ENCODE peak calls at places on chromosomes 16 and 17, in seven cellular contexts. One of them, this sample, is unnamed.

GRCh38 chr16:81652798-81653505 is 126.1 kb upstream of the PLCG2 start:
- DNase-seq in upper lobe of right lung: no peak
- DNase-seq in spleen: no peak
- DNase-seq in prostate gland: no peak
- DNase-seq in fibroblast of mammary gland: no peak
- DNase-seq in ovary: no peak
- DNase-seq in cardiac muscle cell: no peak
- DNase-seq in this sample: no peak

GRCh38 chr17:81366648-81367047 is 28.6 kb upstream of the BAHCC1 start:
- DNase-seq in spleen: peak
- DNase-seq in cardiac muscle cell: no peak
- DNase-seq in prostate gland: no peak
- DNase-seq in upper lobe of right lung: no peak
- DNase-seq in fibroblast of mammary gland: no peak
- DNase-seq in ovary: no peak
- DNase-seq in this sample: no peak

GRCh38 chr16:78939600-78939999 is 660.9 kb downstream of the MAF start:
- DNase-seq in upper lobe of right lung: no peak
- DNase-seq in ovary: no peak
- DNase-seq in spleen: no peak
- DNase-seq in fibroblast of mammary gland: no peak
- DNase-seq in cardiac muscle cell: no peak
- DNase-seq in prostate gland: no peak
- DNase-seq in this sample: no peak

GRCh38 chr16:265711-266110 is 10.0 kb downstream of the RGS11 start:
- DNase-seq in ovary: no peak
- DNase-seq in spleen: no peak
- DNase-seq in prostate gland: no peak
- DNase-seq in fibroblast of mammary gland: no peak
- DNase-seq in upper lobe of right lung: no peak
- DNase-seq in cardiac muscle cell: no peak
- DNase-seq in this sample: no peak

GRCh38 chr17:43745541-43745940 is 13.1 kb downstream of the SOST start:
- DNase-seq in cardiac muscle cell: no peak
- DNase-seq in prostate gland: no peak
- DNase-seq in fibroblast of mammary gland: no peak
- DNase-seq in upper lobe of right lung: no peak
- DNase-seq in ovary: no peak
- DNase-seq in spleen: no peak
- DNase-seq in this sample: no peak

GRCh38 chr16:23486480-23486879 is 23.8 kb downstream of the GGA2 start:
- DNase-seq in upper lobe of right lung: no peak
- DNase-seq in fibroblast of mammary gland: no peak
- DNase-seq in spleen: peak
- DNase-seq in prostate gland: no peak
- DNase-seq in cardiac muscle cell: no peak
- DNase-seq in ovary: no peak
- DNase-seq in this sample: no peak

GRCh38 chr16:11145173-11145820 is 110.7 kb downstream of the SOCS1 start:
- DNase-seq in prostate gland: no peak
- DNase-seq in fibroblast of mammary gland: peak
- DNase-seq in ovary: no peak
- DNase-seq in upper lobe of right lung: no peak
- DNase-seq in spleen: no peak
- DNase-seq in cardiac muscle cell: no peak
- DNase-seq in this sample: no peak

GRCh38 chr16:50634090-50634489 is 47.0 kb downstream of the SNX20 start:
- DNase-seq in prostate gland: no peak
- DNase-seq in fibroblast of mammary gland: no peak
- DNase-seq in upper lobe of right lung: no peak
- DNase-seq in spleen: no peak
- DNase-seq in ovary: no peak
- DNase-seq in cardiac muscle cell: no peak
- DNase-seq in this sample: no peak

GRCh38 chr17:78271419-78272160 is 40.2 kb downstream of the TMEM235 start:
- DNase-seq in prostate gland: no peak
- DNase-seq in fibroblast of mammary gland: no peak
- DNase-seq in cardiac muscle cell: no peak
- DNase-seq in upper lobe of right lung: no peak
- DNase-seq in spleen: no peak
- DNase-seq in ovary: no peak
- DNase-seq in this sample: no peak

GRCh38 chr17:12985431-12986285 is 32.2 kb downstream of the ELAC2 start:
- DNase-seq in ovary: no peak
- DNase-seq in fibroblast of mammary gland: peak
- DNase-seq in spleen: no peak
- DNase-seq in prostate gland: no peak
- DNase-seq in upper lobe of right lung: no peak
- DNase-seq in cardiac muscle cell: peak
- DNase-seq in this sample: no peak

GRCh38 chr17:386145-386876 is 33.7 kb upstream of the RPH3AL start:
- DNase-seq in spleen: peak
- DNase-seq in ovary: peak
- DNase-seq in fibroblast of mammary gland: no peak
- DNase-seq in prostate gland: peak
- DNase-seq in cardiac muscle cell: peak
- DNase-seq in upper lobe of right lung: peak
- DNase-seq in this sample: no peak

GRCh38 chr17:55202906-55203305 is 61.9 kb upstream of the HLF start:
- DNase-seq in spleen: no peak
- DNase-seq in upper lobe of right lung: no peak
- DNase-seq in ovary: no peak
- DNase-seq in prostate gland: no peak
- DNase-seq in fibroblast of mammary gland: no peak
- DNase-seq in cardiac muscle cell: no peak
- DNase-seq in this sample: no peak

GRCh38 chr17:8019665-8020064 is 17.2 kb downstream of the GUCY2D start:
- DNase-seq in upper lobe of right lung: peak
- DNase-seq in cardiac muscle cell: no peak
- DNase-seq in fibroblast of mammary gland: peak
- DNase-seq in spleen: peak
- DNase-seq in prostate gland: no peak
- DNase-seq in ovary: no peak
- DNase-seq in this sample: no peak

GRCh38 chr17:72376486-72377345 is 255.9 kb downstream of the SOX9 start:
- DNase-seq in cardiac muscle cell: no peak
- DNase-seq in spleen: no peak
- DNase-seq in fibroblast of mammary gland: peak
- DNase-seq in ovary: no peak
- DNase-seq in upper lobe of right lung: no peak
- DNase-seq in prostate gland: no peak
- DNase-seq in this sample: no peak

GRCh38 chr17:41328207-41328606 is 12.7 kb upstream of the KRTAP17-1 start:
- DNase-seq in ovary: no peak
- DNase-seq in prostate gland: no peak
- DNase-seq in fibroblast of mammary gland: no peak
- DNase-seq in spleen: no peak
- DNase-seq in upper lobe of right lung: no peak
- DNase-seq in cardiac muscle cell: no peak
- DNase-seq in this sample: no peak

GRCh38 chr17:56594528-56595418 is 1.3 kb downstream of the NOG start:
- DNase-seq in ovary: no peak
- DNase-seq in fibroblast of mammary gland: peak
- DNase-seq in cardiac muscle cell: no peak
- DNase-seq in spleen: peak
- DNase-seq in upper lobe of right lung: peak
- DNase-seq in prostate gland: no peak
- DNase-seq in this sample: no peak

GRCh38 chr16:26129997-26130396 is 438.2 kb downstream of the HS3ST4 start:
- DNase-seq in prostate gland: no peak
- DNase-seq in fibroblast of mammary gland: no peak
- DNase-seq in cardiac muscle cell: no peak
- DNase-seq in ovary: no peak
- DNase-seq in upper lobe of right lung: no peak
- DNase-seq in spleen: no peak
- DNase-seq in this sample: no peak

GRCh38 chr17:9643611-9644010 is 1.7 kb upstream of the USP43 start:
- DNase-seq in upper lobe of right lung: no peak
- DNase-seq in prostate gland: no peak
- DNase-seq in spleen: no peak
- DNase-seq in ovary: no peak
- DNase-seq in cardiac muscle cell: no peak
- DNase-seq in fibroblast of mammary gland: no peak
- DNase-seq in this sample: peak

GRCh38 chr17:36846410-36847292 is 90.6 kb upstream of the LHX1 start:
- DNase-seq in fibroblast of mammary gland: no peak
- DNase-seq in upper lobe of right lung: no peak
- DNase-seq in spleen: peak
- DNase-seq in ovary: no peak
- DNase-seq in prostate gland: no peak
- DNase-seq in cardiac muscle cell: no peak
- DNase-seq in this sample: no peak

GRCh38 chr16:85777583-85778310 is 21.6 kb downstream of the EMC8 start:
- DNase-seq in cardiac muscle cell: no peak
- DNase-seq in upper lobe of right lung: no peak
- DNase-seq in fibroblast of mammary gland: peak
- DNase-seq in prostate gland: peak
- DNase-seq in spleen: no peak
- DNase-seq in ovary: no peak
- DNase-seq in this sample: no peak

GRCh38 chr17:82615084-82616020 is 32.9 kb downstream of the WDR45B start:
- DNase-seq in spleen: peak
- DNase-seq in upper lobe of right lung: no peak
- DNase-seq in prostate gland: no peak
- DNase-seq in ovary: peak
- DNase-seq in cardiac muscle cell: no peak
- DNase-seq in fibroblast of mammary gland: no peak
- DNase-seq in this sample: no peak
- TF ChIP-seq CTCF in spleen: no peak
- TF ChIP-seq CTCF in upper lobe of right lung: no peak
- TF ChIP-seq CTCF in prostate gland: no peak
- TF ChIP-seq CTCF in ovary: no peak
- TF ChIP-seq CTCF in cardiac muscle cell: no peak
- TF ChIP-seq CTCF in fibroblast of mammary gland: no peak
- TF ChIP-seq CTCF in this sample: peak

GRCh38 chr17:57832299-57832698 is 17.5 kb downstream of the MRPS23 start:
- DNase-seq in prostate gland: no peak
- DNase-seq in spleen: no peak
- DNase-seq in cardiac muscle cell: no peak
- DNase-seq in upper lobe of right lung: no peak
- DNase-seq in fibroblast of mammary gland: no peak
- DNase-seq in ovary: no peak
- DNase-seq in this sample: no peak

GRCh38 chr17:57835333-57835900 is 14.4 kb downstream of the MRPS23 start:
- DNase-seq in spleen: no peak
- DNase-seq in cardiac muscle cell: no peak
- DNase-seq in fibroblast of mammary gland: no peak
- DNase-seq in prostate gland: no peak
- DNase-seq in upper lobe of right lung: no peak
- DNase-seq in ovary: no peak
- DNase-seq in this sample: no peak

GRCh38 chr17:57832711-57833596 is 16.9 kb downstream of the MRPS23 start:
- DNase-seq in spleen: peak
- DNase-seq in fibroblast of mammary gland: peak
- DNase-seq in upper lobe of right lung: peak
- DNase-seq in cardiac muscle cell: peak
- DNase-seq in ovary: peak
- DNase-seq in prostate gland: peak
- DNase-seq in this sample: no peak

GRCh38 chr17:57834146-57834741 is 15.6 kb downstream of the MRPS23 start:
- DNase-seq in fibroblast of mammary gland: peak
- DNase-seq in ovary: no peak
- DNase-seq in upper lobe of right lung: no peak
- DNase-seq in spleen: no peak
- DNase-seq in cardiac muscle cell: no peak
- DNase-seq in prostate gland: peak
- DNase-seq in this sample: peak

GRCh38 chr17:57833597-57833939 is 16.3 kb downstream of the MRPS23 start:
- DNase-seq in fibroblast of mammary gland: no peak
- DNase-seq in upper lobe of right lung: no peak
- DNase-seq in spleen: no peak
- DNase-seq in ovary: no peak
- DNase-seq in prostate gland: no peak
- DNase-seq in cardiac muscle cell: no peak
- DNase-seq in this sample: no peak
- TF ChIP-seq CTCF in fibroblast of mammary gland: no peak
- TF ChIP-seq CTCF in upper lobe of right lung: peak
- TF ChIP-seq CTCF in spleen: no peak
- TF ChIP-seq CTCF in ovary: no peak
- TF ChIP-seq CTCF in prostate gland: no peak
- TF ChIP-seq CTCF in cardiac muscle cell: no peak
- TF ChIP-seq CTCF in this sample: no peak

DNA sequence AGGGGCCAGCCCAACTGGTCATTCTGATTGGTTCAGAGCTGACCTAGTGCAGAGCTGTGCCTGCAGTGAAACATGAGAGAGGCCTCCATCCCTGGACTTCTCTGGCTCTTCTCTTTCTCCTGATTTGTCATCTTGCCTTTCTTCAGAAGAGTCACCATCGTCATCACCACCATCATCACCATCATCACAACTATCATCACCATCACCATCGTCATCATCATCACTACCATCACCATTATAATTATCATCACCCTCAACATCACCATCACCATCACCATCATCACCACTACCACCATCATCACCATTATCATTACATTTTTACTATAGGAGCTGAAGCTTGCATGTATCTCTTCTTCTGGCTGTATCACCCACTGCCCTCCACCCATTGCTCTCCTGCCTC is 94.5 kb upstream of the FAM20A start:
- DNase-seq in spleen: no peak
- DNase-seq in ovary: no peak
- DNase-seq in upper lobe of right lung: no peak
- DNase-seq in fibroblast of mammary gland: no peak
- DNase-seq in cardiac muscle cell: no peak
- DNase-seq in prostate gland: no peak
- DNase-seq in this sample: no peak
- TF ChIP-seq CTCF in spleen: no peak
- TF ChIP-seq CTCF in ovary: no peak
- TF ChIP-seq CTCF in upper lobe of right lung: no peak
- TF ChIP-seq CTCF in fibroblast of mammary gland: no peak
- TF ChIP-seq CTCF in cardiac muscle cell: no peak
- TF ChIP-seq CTCF in prostate gland: no peak
- TF ChIP-seq CTCF in this sample: no peak

GRCh38 chr17:34637548-34638525 is 58.5 kb downstream of the TMEM132E start:
- DNase-seq in fibroblast of mammary gland: peak
- DNase-seq in spleen: peak
- DNase-seq in upper lobe of right lung: peak
- DNase-seq in cardiac muscle cell: peak
- DNase-seq in prostate gland: peak
- DNase-seq in ovary: peak
- DNase-seq in this sample: no peak
- TF ChIP-seq CTCF in fibroblast of mammary gland: peak
- TF ChIP-seq CTCF in spleen: peak
- TF ChIP-seq CTCF in upper lobe of right lung: peak
- TF ChIP-seq CTCF in cardiac muscle cell: peak
- TF ChIP-seq CTCF in prostate gland: peak
- TF ChIP-seq CTCF in ovary: peak
- TF ChIP-seq CTCF in this sample: peak

GRCh38 chr17:51913491-51913890 is 245.0 kb downstream of the CA10 start:
- DNase-seq in upper lobe of right lung: no peak
- DNase-seq in fibroblast of mammary gland: no peak
- DNase-seq in cardiac muscle cell: no peak
- DNase-seq in ovary: no peak
- DNase-seq in prostate gland: no peak
- DNase-seq in spleen: no peak
- DNase-seq in this sample: no peak
- TF ChIP-seq CTCF in upper lobe of right lung: no peak
- TF ChIP-seq CTCF in fibroblast of mammary gland: no peak
- TF ChIP-seq CTCF in cardiac muscle cell: no peak
- TF ChIP-seq CTCF in ovary: no peak
- TF ChIP-seq CTCF in prostate gland: no peak
- TF ChIP-seq CTCF in spleen: no peak
- TF ChIP-seq CTCF in this sample: no peak

This sample was measured in epithelial cell of proximal tubule.